ENCODE peak calls at places on chromosome 7, in seven cellular contexts. One of them, this sample, is unnamed.

GRCh38 chr7:40200791-40201190 is 66.0 kb downstream of the SUGCT start:
- DNase-seq in stomach: no peak
- DNase-seq in transverse colon: no peak
- DNase-seq in esophagus muscularis mucosa: no peak
- DNase-seq in A549: no peak
- DNase-seq in spleen: no peak
- DNase-seq in upper lobe of left lung: no peak
- DNase-seq in this sample: no peak

GRCh38 chr7:75596727-75597614 is 104.9 kb downstream of the SPDYE5 start:
- DNase-seq in stomach: no peak
- DNase-seq in transverse colon: no peak
- DNase-seq in esophagus muscularis mucosa: no peak
- DNase-seq in A549: peak; percentile 46
- DNase-seq in spleen: no peak
- DNase-seq in upper lobe of left lung: no peak
- DNase-seq in this sample: no peak

GRCh38 chr7:46725136-46725535 is 804.1 kb upstream of the IGFBP3 start:
- DNase-seq in stomach: no peak
- DNase-seq in transverse colon: no peak
- DNase-seq in esophagus muscularis mucosa: no peak
- DNase-seq in A549: no peak
- DNase-seq in spleen: no peak
- DNase-seq in upper lobe of left lung: no peak
- DNase-seq in this sample: no peak

GRCh38 chr7:133789951-133790350 is 337.2 kb upstream of the LRGUK start:
- DNase-seq in stomach: no peak
- DNase-seq in transverse colon: no peak
- DNase-seq in esophagus muscularis mucosa: no peak
- DNase-seq in A549: no peak
- DNase-seq in spleen: no peak
- DNase-seq in upper lobe of left lung: no peak
- DNase-seq in this sample: no peak

GRCh38 chr7:81005254-81005653 is 86.4 kb upstream of the SEMA3C start:
- DNase-seq in stomach: no peak
- DNase-seq in transverse colon: no peak
- DNase-seq in esophagus muscularis mucosa: no peak
- DNase-seq in A549: no peak
- DNase-seq in spleen: no peak
- DNase-seq in upper lobe of left lung: no peak
- DNase-seq in this sample: no peak

GRCh38 chr7:100483101-100483727 is 513 bp upstream of the NYAP1 start:
- DNase-seq in stomach: peak; percentile 77
- DNase-seq in transverse colon: peak; percentile 80
- DNase-seq in esophagus muscularis mucosa: no peak
- DNase-seq in A549: peak; percentile 70
- DNase-seq in spleen: peak; percentile 95
- DNase-seq in upper lobe of left lung: peak; percentile 97
- DNase-seq in this sample: no peak

GRCh38 chr7:114842551-114843065 is 79.3 kb upstream of the MDFIC start:
- DNase-seq in stomach: no peak
- DNase-seq in transverse colon: no peak
- DNase-seq in esophagus muscularis mucosa: no peak
- DNase-seq in A549: no peak
- DNase-seq in spleen: no peak
- DNase-seq in upper lobe of left lung: no peak
- DNase-seq in this sample: no peak

GRCh38 chr7:84975586-84976185 is 211.2 kb downstream of the SEMA3D start:
- DNase-seq in stomach: no peak
- DNase-seq in transverse colon: no peak
- DNase-seq in esophagus muscularis mucosa: no peak
- DNase-seq in A549: no peak
- DNase-seq in spleen: no peak
- DNase-seq in upper lobe of left lung: no peak
- DNase-seq in this sample: no peak

GRCh38 chr7:158751743-158752142 is 47.1 kb upstream of the NCAPG2 start:
- DNase-seq in stomach: no peak
- DNase-seq in transverse colon: no peak
- DNase-seq in esophagus muscularis mucosa: no peak
- DNase-seq in A549: no peak
- DNase-seq in spleen: no peak
- DNase-seq in upper lobe of left lung: no peak
- DNase-seq in this sample: no peak

GRCh38 chr7:50679218-50680007 is 103.3 kb downstream of the GRB10 start:
- DNase-seq in stomach: no peak
- DNase-seq in transverse colon: no peak
- DNase-seq in esophagus muscularis mucosa: no peak
- DNase-seq in A549: peak; percentile 41
- DNase-seq in spleen: no peak
- DNase-seq in upper lobe of left lung: no peak
- DNase-seq in this sample: no peak

GRCh38 chr7:151754142-151754590 is 122.7 kb downstream of the PRKAG2 start:
- DNase-seq in stomach: peak; percentile 80
- DNase-seq in transverse colon: peak; percentile 74
- DNase-seq in esophagus muscularis mucosa: no peak
- DNase-seq in A549: peak; percentile 98
- DNase-seq in spleen: peak; percentile 86
- DNase-seq in upper lobe of left lung: peak; percentile 93
- DNase-seq in this sample: peak; percentile 13

GRCh38 chr7:54985405-54986360 is 33.1 kb upstream of the EGFR start:
- DNase-seq in stomach: no peak
- DNase-seq in transverse colon: no peak
- DNase-seq in esophagus muscularis mucosa: no peak
- DNase-seq in A549: peak; percentile 70
- DNase-seq in spleen: no peak
- DNase-seq in upper lobe of left lung: no peak
- DNase-seq in this sample: no peak

GRCh38 chr7:121080913-121081326 is 92.4 kb downstream of the CPED1 start:
- DNase-seq in stomach: no peak
- DNase-seq in transverse colon: no peak
- DNase-seq in esophagus muscularis mucosa: no peak
- DNase-seq in A549: no peak
- DNase-seq in spleen: no peak
- DNase-seq in upper lobe of left lung: no peak
- DNase-seq in this sample: no peak

GRCh38 chr7:121080257-121080912 is 91.9 kb downstream of the CPED1 start:
- DNase-seq in stomach: no peak
- DNase-seq in transverse colon: no peak
- DNase-seq in esophagus muscularis mucosa: no peak
- DNase-seq in A549: no peak
- DNase-seq in spleen: no peak
- DNase-seq in upper lobe of left lung: no peak
- DNase-seq in this sample: no peak

GRCh38 chr7:121079425-121080169 is 91.1 kb downstream of the CPED1 start:
- DNase-seq in stomach: no peak
- DNase-seq in transverse colon: no peak
- DNase-seq in esophagus muscularis mucosa: no peak
- DNase-seq in A549: no peak
- DNase-seq in spleen: no peak
- DNase-seq in upper lobe of left lung: no peak
- DNase-seq in this sample: no peak

GRCh38 chr7:121077165-121077630 is 88.7 kb downstream of the CPED1 start:
- DNase-seq in stomach: no peak
- DNase-seq in transverse colon: no peak
- DNase-seq in esophagus muscularis mucosa: no peak
- DNase-seq in A549: no peak
- DNase-seq in spleen: no peak
- DNase-seq in upper lobe of left lung: no peak
- DNase-seq in this sample: no peak

DNA sequence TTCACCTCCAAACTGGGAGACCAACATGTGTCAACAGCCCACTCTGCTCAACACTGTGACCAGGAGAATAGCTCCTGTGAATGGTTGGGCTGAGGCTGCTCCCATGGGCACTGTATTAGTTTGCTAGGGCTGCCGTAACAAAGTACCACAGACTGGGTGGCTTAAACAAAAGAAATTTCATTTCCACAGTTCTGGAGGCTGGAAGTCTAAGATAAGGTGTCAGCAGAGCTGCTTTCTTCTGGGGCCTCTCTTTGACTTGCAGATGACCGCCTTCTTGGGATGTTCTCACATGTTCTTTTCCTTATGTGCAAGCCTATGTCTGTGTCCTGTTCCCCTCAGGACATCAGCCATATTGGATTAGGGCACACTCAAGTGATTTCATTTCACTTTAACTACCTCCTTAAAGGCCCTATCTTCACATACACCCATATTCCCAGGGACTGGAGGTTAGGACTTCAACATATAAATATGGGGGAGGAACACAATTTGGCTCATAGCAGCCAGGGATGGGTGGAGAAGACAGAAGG is 90.3 kb downstream of the CPED1 start:
- DNase-seq in stomach: no peak
- DNase-seq in transverse colon: no peak
- DNase-seq in esophagus muscularis mucosa: no peak
- DNase-seq in A549: no peak
- DNase-seq in spleen: no peak
- DNase-seq in upper lobe of left lung: no peak
- DNase-seq in this sample: no peak
- TF ChIP-seq POLR2A in stomach: no peak
- TF ChIP-seq POLR2A in transverse colon: no peak
- TF ChIP-seq POLR2A in esophagus muscularis mucosa: no peak
- TF ChIP-seq POLR2A in A549: no peak
- TF ChIP-seq POLR2A in spleen: no peak
- TF ChIP-seq POLR2A in upper lobe of left lung: no peak
- TF ChIP-seq POLR2A in this sample: no peak

GRCh38 chr7:131932271-131932670 is 375.8 kb upstream of the PODXL start:
- DNase-seq in stomach: no peak
- DNase-seq in transverse colon: no peak
- DNase-seq in esophagus muscularis mucosa: no peak
- DNase-seq in A549: no peak
- DNase-seq in spleen: no peak
- DNase-seq in upper lobe of left lung: no peak
- DNase-seq in this sample: no peak
- TF ChIP-seq CTCF in stomach: no peak
- TF ChIP-seq CTCF in transverse colon: no peak
- TF ChIP-seq CTCF in esophagus muscularis mucosa: no peak
- TF ChIP-seq CTCF in A549: no peak
- TF ChIP-seq CTCF in spleen: no peak
- TF ChIP-seq CTCF in upper lobe of left lung: no peak
- TF ChIP-seq CTCF in this sample: no peak

GRCh38 chr7:27097686-27098492 is 2.1 kb upstream of the HOXA1 start:
- DNase-seq in stomach: no peak
- DNase-seq in transverse colon: no peak
- DNase-seq in esophagus muscularis mucosa: no peak
- DNase-seq in A549: no peak
- DNase-seq in spleen: no peak
- DNase-seq in upper lobe of left lung: peak; percentile 83
- DNase-seq in this sample: no peak

GRCh38 chr7:27096756-27097514 is 1.1 kb upstream of the HOXA1 start:
- DNase-seq in stomach: no peak
- DNase-seq in transverse colon: peak; percentile 52
- DNase-seq in esophagus muscularis mucosa: peak; percentile 91
- DNase-seq in A549: no peak
- DNase-seq in spleen: peak; percentile 88
- DNase-seq in upper lobe of left lung: peak; percentile 90
- DNase-seq in this sample: no peak

GRCh38 chr7:27095050-27095896 is 527 bp downstream of the HOXA1 start:
- DNase-seq in stomach: no peak
- DNase-seq in transverse colon: no peak
- DNase-seq in esophagus muscularis mucosa: no peak
- DNase-seq in A549: no peak
- DNase-seq in spleen: no peak
- DNase-seq in upper lobe of left lung: peak; percentile 86
- DNase-seq in this sample: no peak

GRCh38 chr7:27094304-27095049 is 1.3 kb downstream of the HOXA1 start:
- DNase-seq in stomach: no peak
- DNase-seq in transverse colon: no peak
- DNase-seq in esophagus muscularis mucosa: no peak
- DNase-seq in A549: no peak
- DNase-seq in spleen: no peak
- DNase-seq in upper lobe of left lung: peak; percentile 51
- DNase-seq in this sample: no peak

DNA sequence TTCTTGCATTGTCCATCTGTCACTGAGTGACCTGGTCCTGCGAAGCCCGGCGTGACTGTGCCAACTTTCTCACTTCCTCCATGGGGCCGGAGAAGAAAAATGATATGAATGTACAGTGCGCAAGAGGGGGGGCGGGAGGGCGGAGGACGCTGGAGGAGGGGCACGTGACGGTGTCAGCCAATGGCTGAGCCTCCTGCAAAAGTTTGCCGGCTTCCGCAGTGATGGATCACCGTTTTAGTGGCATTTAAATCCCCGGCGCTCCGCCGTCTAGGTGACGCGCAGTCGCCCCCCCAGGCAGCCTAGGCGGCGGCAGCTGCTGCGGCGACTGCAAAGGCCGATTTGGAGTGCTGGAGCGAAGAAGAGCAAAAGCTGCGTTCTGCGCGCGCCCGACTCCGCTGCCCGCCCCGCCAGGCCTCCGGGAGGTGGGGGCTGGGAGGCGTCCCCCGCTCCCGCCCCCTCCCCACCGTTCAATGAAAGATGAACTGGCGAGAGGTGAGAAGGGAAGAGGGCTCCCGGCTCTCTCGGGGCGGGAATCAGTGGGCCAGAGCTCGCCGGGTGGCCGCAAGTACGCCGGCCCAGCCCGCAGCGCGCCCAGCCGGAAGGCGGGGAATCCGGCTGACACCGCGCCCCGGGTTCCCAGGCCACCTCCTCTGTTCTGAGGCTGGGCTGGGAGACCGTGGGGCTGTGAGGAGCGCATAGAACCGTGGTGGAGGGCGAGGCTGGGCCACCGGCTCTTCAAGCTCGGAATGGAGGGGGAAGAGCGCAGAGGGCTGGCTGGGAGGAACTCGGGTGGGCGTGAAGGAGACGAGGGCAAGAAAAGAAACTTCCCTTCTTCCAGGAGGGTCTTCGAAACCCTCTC is at the start of gene HOXA1:
- DNase-seq in stomach: peak; percentile 59
- DNase-seq in transverse colon: peak; percentile 90
- DNase-seq in esophagus muscularis mucosa: peak; percentile 98
- DNase-seq in A549: peak; percentile 99
- DNase-seq in spleen: peak; percentile 95
- DNase-seq in upper lobe of left lung: peak; percentile 92
- DNase-seq in this sample: peak; percentile 52
- TF ChIP-seq POLR2A in stomach: no peak
- TF ChIP-seq POLR2A in transverse colon: peak; percentile 92
- TF ChIP-seq POLR2A in esophagus muscularis mucosa: peak; percentile 56
- TF ChIP-seq POLR2A in A549: peak; percentile 61
- TF ChIP-seq POLR2A in spleen: peak; percentile 86
- TF ChIP-seq POLR2A in upper lobe of left lung: peak; percentile 46
- TF ChIP-seq POLR2A in this sample: no peak

DNA sequence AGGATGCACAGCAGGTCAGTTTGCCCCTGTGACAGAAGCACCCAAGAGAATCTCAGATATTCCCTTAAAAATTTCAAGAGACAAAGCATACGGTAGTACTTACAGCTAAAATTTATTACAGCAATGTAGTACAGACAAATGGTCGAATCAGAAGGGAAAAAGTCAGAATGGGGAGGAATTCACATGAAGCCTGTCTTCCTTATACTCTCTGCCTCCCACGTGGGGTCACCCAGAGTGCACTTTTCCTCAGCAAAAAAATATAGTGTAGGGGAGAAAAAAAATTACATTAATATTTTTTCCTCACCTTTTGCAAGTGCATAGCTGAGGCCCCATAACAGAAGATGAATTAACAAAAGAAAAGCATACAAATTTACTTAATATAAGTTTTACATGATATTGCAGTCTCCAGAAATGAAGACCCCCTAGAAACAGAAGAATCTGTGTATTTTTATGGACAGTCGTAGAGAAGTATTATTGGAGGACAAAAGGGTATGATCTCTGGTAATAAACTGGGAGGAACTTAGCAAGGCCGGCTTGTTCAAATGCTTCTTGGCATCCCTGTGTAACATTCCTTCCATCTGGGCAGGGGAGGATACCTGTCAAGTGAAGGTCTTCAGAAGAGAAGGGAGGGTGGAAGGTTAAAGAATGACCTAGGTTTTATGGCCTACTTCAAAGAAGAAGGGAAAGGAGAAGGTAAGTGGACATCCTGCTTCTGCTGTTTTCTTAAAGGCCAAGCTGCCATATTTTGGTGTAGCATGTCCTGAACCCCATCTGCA is 270.6 kb upstream of the MAGI2 start:
- DNase-seq in stomach: no peak
- DNase-seq in transverse colon: no peak
- DNase-seq in esophagus muscularis mucosa: no peak
- DNase-seq in A549: no peak
- DNase-seq in spleen: no peak
- DNase-seq in upper lobe of left lung: no peak
- DNase-seq in this sample: no peak
- TF ChIP-seq CTCF in stomach: no peak
- TF ChIP-seq CTCF in transverse colon: no peak
- TF ChIP-seq CTCF in esophagus muscularis mucosa: no peak
- TF ChIP-seq CTCF in A549: no peak
- TF ChIP-seq CTCF in spleen: no peak
- TF ChIP-seq CTCF in upper lobe of left lung: no peak
- TF ChIP-seq CTCF in this sample: no peak

This sample was measured in esophagus squamous epithelium.